ENCODE peak calls at places on chromosomes 12 and 14, in five cellular contexts. F, X, C, W and A are unnamed samples.

GRCh38 chr12:123089631-123090353 is 61.1 kb downstream of the PITPNM2 start:
- DNase-seq in F (no peak), X (no peak), C (no peak), W (no peak), A (no peak)

GRCh38 chr12:3333583-3333982 is 157.4 kb upstream of the PRMT8 start:
- DNase-seq in F (peak), X (no peak), C (no peak), W (peak), A (no peak)

GRCh38 chr12:51357374-51358047 is 11.0 kb upstream of the CELA1 start:
- DNase-seq in F (no peak), X (no peak), C (no peak), W (no peak), A (peak)

GRCh38 chr12:128791395-128792322 is 32.1 kb downstream of the SLC15A4 start:
- DNase-seq in F (no peak), X (peak), C (no peak), W (no peak), A (peak)

GRCh38 chr12:29816869-29817730 is 33.4 kb upstream of the TMTC1 start:
- DNase-seq in F (peak), X (no peak), C (no peak), W (no peak), A (no peak)

GRCh38 chr14:76666746-76667145 is 94.5 kb upstream of the VASH1 start:
- DNase-seq in F (no peak), X (no peak), C (no peak), W (no peak), A (no peak)

GRCh38 chr14:22432348-22432976 is 156.6 kb downstream of the DAD1 start:
- DNase-seq in F (peak), X (no peak), C (peak), W (no peak), A (no peak)

GRCh38 chr14:50855558-50855957 is 16.3 kb upstream of the ABHD12B start:
- DNase-seq in F (no peak), X (no peak), C (no peak), W (no peak), A (no peak)

GRCh38 chr12:75635606-75636444 is 124.4 kb upstream of the KRR1 start:
- DNase-seq in F (no peak), X (no peak), C (no peak), W (no peak), A (peak)

GRCh38 chr12:5432011-5432400 is at the start of gene NTF3:
- DNase-seq in F (no peak), X (no peak), C (peak), W (peak), A (peak)

GRCh38 chr14:22311625-22312024 is 277.4 kb downstream of the DAD1 start:
- DNase-seq in F (no peak), X (no peak), C (no peak), W (no peak), A (no peak)

GRCh38 chr14:91861091-91861490 is 6.2 kb downstream of the TC2N start:
- DNase-seq in F (no peak), X (no peak), C (no peak), W (no peak), A (no peak)

GRCh38 chr14:102772781-102773570 is 4.3 kb upstream of the TRAF3 start:
- DNase-seq in F (peak), X (no peak), C (no peak), W (no peak), A (no peak)

GRCh38 chr12:120856980-120857379 is 47.2 kb downstream of the SPPL3 start:
- DNase-seq in F (no peak), X (no peak), C (no peak), W (no peak), A (no peak)
- TF ChIP-seq CTCF in F (peak), X (peak), C (no peak), W (no peak), A (peak)

DNA sequence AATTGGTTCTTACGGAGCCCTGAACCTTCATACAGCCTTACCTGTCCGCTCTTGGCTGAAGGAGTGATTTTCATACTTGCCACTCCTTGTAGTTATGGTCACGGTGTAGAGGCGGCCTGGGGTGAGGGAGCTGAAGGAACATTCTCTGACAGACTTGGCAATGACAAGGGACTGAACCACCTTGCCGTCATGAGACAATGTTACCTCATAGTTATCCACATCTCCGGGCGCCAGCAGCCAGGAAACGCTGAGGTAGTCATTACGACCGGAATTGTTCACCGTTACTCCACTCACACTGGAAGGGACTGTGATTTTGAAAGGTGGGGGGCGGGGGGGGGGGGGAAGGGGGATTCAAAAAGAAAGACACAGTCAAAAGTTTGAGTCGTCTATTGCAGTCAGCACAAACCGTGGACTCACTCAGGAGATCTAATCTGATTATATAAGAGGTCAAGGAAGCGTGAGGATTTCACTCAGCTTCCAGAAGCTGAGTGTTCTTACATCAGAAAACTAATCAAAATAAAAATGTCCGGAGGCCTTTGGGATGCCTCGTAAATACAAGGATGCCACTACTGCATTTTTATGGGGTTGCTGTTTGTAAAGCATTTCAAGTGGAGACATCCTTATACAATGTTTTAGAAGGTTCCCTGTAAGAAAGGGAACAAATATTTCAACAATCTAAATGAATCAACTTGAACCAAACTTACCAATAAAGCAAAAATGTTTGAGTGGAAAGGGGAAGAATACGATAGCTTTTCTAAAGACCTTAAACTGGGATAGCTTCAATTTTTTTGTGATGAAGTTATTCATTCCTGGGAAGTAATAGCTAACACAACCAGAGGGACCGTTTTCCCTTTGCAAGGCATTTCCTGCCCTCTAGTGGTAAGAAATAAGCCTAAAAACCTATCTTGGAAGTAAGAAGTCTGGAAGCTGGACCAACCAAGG is 60.6 kb downstream of the PTPRB start:
- DNase-seq in F (no peak), X (no peak), C (no peak), W (no peak), A (peak)
- TF ChIP-seq CTCF in F (peak), X (peak), C (peak), W (peak), A (peak)

GRCh38 chr12:12562585-12563245 is at the start of gene DUSP16:
- DNase-seq in F (peak), X (peak), C (peak), W (peak), A (peak)
- TF ChIP-seq CTCF in F (peak), X (no peak), C (no peak), W (peak), A (no peak)

GRCh38 chr14:99538275-99538674 is 57.1 kb downstream of the CCNK start:
- DNase-seq in F (peak), X (no peak), C (peak), W (no peak), A (no peak)
- TF ChIP-seq CTCF in F (peak), X (no peak), C (no peak), W (peak), A (no peak)

GRCh38 chr12:99137124-99137845 is 492.2 kb downstream of the APAF1 start:
- DNase-seq in F (no peak), X (no peak), C (no peak), W (no peak), A (no peak)
- TF ChIP-seq CTCF in F (no peak), X (no peak), C (no peak), W (peak), A (no peak)

GRCh38 chr14:93906341-93907329 is 20.5 kb upstream of the FAM181A start:
- DNase-seq in F (peak), X (peak), C (no peak), W (peak), A (peak)
- TF ChIP-seq CTCF in F (peak), X (peak), C (no peak), W (peak), A (peak)

DNA sequence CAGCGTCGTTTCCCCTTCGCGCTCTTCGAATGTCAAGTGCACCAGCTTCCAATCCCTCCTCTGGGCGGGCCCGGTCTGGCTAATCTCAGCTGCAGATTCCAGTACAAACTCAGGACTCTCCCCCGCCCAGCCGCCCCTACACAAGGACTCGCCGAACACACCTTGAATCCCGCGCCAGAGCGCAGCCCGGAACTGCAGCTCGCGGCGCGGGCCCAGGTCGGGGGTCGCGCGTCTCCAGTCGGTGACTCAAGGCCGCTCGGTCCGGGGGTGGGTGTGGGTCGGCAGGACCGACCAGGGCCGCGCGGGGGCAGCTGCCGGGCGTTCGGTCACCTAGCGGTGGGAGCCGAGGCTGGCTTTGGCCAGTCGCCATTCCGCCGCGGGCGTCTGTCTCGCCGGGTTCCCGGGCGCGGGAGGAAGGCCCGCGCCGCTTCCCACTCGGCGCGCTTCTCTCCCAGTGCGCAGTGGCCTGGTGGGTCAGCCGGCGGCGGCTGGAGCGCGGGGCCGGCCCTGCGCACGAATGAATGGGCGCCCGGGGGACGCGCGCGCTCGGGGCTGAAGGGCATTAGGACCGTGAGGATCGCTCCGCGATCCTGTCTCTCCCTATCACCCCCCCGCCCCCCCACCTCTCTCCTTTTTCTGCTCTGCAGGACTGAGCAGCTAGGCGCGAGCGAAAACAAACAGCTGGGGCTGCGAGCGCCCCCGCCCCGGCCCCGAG is at the start of gene GALNT16:
- DNase-seq in F (peak), X (peak), C (peak), W (peak), A (peak)
- TF ChIP-seq CTCF in F (peak), X (no peak), C (peak), W (peak), A (no peak)

DNA sequence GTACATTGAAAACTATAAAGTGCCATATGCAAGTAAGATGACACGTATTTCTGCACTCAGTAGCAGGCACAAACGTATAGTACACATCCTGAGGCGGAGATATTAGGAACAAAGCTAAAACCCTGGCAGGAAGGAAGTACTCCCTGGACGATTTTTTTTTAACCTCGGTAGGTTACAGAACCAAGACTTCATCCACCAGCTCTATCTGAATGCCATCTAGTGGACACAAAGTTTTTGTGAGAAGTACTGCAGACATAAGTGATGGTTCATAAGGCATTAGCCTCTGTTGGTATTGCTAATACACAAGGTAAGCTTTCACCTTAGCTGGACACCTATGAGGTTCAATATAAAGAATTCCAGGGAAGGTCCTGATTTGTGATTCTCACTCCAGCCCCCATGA is 83.0 kb upstream of the CCDC196 start:
- DNase-seq in F (no peak), X (no peak), C (no peak), W (no peak), A (no peak)
- TF ChIP-seq CTCF in F (peak), X (no peak), C (peak), W (peak), A (peak)

DNA sequence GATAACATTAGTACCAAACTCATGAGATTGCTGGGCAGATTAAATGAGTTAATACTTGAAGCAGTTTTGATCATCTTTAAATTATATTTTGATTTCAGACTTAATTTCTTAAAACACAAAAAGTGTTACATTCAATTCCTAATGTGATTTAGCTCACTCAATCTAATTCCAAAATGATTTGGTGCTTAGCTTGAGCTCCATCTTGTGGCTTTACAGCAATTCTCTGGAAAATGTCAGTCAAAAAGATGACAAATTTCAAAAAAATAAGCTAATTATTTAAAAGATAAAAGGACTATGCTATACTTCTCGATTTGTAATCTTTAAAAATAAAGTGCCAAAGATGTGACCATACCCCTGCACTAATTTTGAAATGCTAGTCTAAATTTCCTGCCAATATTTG is 10.1 kb downstream of the LLPH start:
- DNase-seq in F (no peak), X (no peak), C (no peak), W (no peak), A (no peak)
- TF ChIP-seq CTCF in F (no peak), X (no peak), C (no peak), W (peak), A (no peak)

DNA sequence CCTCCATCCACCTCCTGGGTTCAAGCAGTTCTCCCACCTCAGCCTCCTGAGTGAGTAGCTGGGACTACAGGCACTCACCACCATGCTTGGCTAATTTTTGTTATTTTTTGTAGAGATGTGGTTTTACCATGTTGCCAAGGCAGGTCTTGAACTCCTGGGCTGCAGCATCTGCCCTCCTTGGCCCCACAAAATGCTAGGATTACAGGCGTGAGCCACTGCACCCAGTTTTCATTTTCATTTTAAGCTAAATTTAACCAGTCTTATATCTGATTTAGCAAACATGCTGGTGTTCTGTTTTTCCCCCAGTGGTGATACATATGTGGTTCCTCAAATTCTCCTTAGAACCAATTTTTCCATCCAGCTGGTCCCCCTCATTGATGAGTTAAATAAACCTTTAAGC is 43.8 kb upstream of the BICD1 start:
- DNase-seq in F (no peak), X (no peak), C (no peak), W (no peak), A (no peak)
- TF ChIP-seq CTCF in F (no peak), X (no peak), C (no peak), W (peak), A (no peak)